ENCODE peak calls at places on chromosomes 12 and 14, in ten cellular contexts. P is activated gamma-delta T cell treated with anti-CD3 and anti-CD28 coated beads, Interleukin-2, amount 50 U/mL, for 16 hours; I is substantia nigra; H is activated CD4-positive, CD25-positive, alpha-beta regulatory T cell; A is NCI-H1417 treated with DMSO at 0.1 percent for 48 hours; X is ovary; M is EH; F is Caco-2; L is T-cell; N is A549. R is an unnamed sample.

GRCh38 chr14:80847093-80847492 is 94.4 kb downstream of the CEP128 start:
- DNase-seq in P (no peak), N (no peak), X (no peak), A (no peak), I (no peak), M (no peak), L (no peak), H (no peak), F (no peak), R (no peak)

GRCh38 chr14:58944226-58944769 is 244.2 kb upstream of the DAAM1 start:
- DNase-seq in M (no peak), X (no peak), I (no peak), F (peak; percentile 10), L (no peak), P (no peak), N (no peak), H (no peak), A (no peak), R (no peak)

GRCh38 chr14:96105921-96106441 is 66.8 kb downstream of the C14orf132 start:
- DNase-seq in H (no peak), P (no peak), F (no peak), A (no peak), L (no peak), N (no peak), I (no peak), X (no peak), M (no peak), R (no peak)

GRCh38 chr12:54591001-54591591 is 2.6 kb upstream of the PPP1R1A start:
- DNase-seq in L (no peak), N (no peak), H (no peak), X (no peak), F (no peak), M (peak; percentile 15), I (no peak), A (no peak), P (no peak), R (peak; percentile 67)

GRCh38 chr14:74604157-74604556 is 7.9 kb downstream of the LTBP2 start:
- DNase-seq in X (no peak), M (no peak), L (no peak), N (no peak), P (no peak), A (no peak), I (no peak), F (no peak), H (no peak), R (no peak)

GRCh38 chr12:21330682-21331253 is 3.9 kb downstream of the SLCO1A2 start:
- DNase-seq in A (no peak), I (no peak), X (no peak), N (no peak), L (no peak), H (no peak), M (no peak), P (no peak), F (peak; percentile 16), R (no peak)

GRCh38 chr12:78062781-78063180 is 232.1 kb downstream of the NAV3 start:
- DNase-seq in A (no peak), P (no peak), F (no peak), M (peak; percentile 68), N (no peak), L (no peak), X (peak; percentile 23), I (no peak), H (no peak), R (no peak)

GRCh38 chr12:69239922-69240624 is 704 bp downstream of the CPSF6 start:
- DNase-seq in M (peak; percentile 56), L (peak; percentile 47), N (peak; percentile 8), A (peak; percentile 17), H (peak; percentile 43), I (peak; percentile 27), P (peak; percentile 29), X (peak; percentile 68), F (peak; percentile 71), R (peak; percentile 79)

GRCh38 chr12:124861898-124862676 is 1.6 kb downstream of the SCARB1 start:
- DNase-seq in L (no peak), X (no peak), F (no peak), P (no peak), M (no peak), I (no peak), A (no peak), H (no peak), N (no peak), R (no peak)

GRCh38 chr14:63039800-63040380 is 5.4 kb downstream of the KCNH5 start:
- DNase-seq in L (no peak), I (no peak), H (no peak), F (peak; percentile 35), N (no peak), P (no peak), M (peak; percentile 22), A (peak; percentile 53), X (no peak), R (peak; percentile 59)

GRCh38 chr14:68380304-68380840 is 412.5 kb downstream of the ZFP36L1 start:
- DNase-seq in I (no peak), F (no peak), P (no peak), H (no peak), L (no peak), N (no peak), M (peak; percentile 49), A (no peak), X (no peak), R (no peak)

GRCh38 chr14:77458249-77458950 is 507 bp downstream of the AHSA1 start:
- DNase-seq in X (no peak), A (no peak), I (no peak), H (no peak), P (peak; percentile 5), N (peak; percentile 24), L (peak; percentile 9), M (peak; percentile 54), F (peak; percentile 42), R (peak; percentile 70)

GRCh38 chr14:22512106-22512814 is 76.8 kb downstream of the DAD1 start:
- DNase-seq in F (no peak), M (no peak), P (no peak), H (no peak), I (no peak), N (no peak), X (no peak), A (no peak), L (no peak), R (no peak)

GRCh38 chr12:100962086-100962712 is 167.6 kb downstream of the ANO4 start:
- DNase-seq in A (no peak), H (no peak), I (no peak), F (no peak), M (peak; percentile 40), L (no peak), N (no peak), P (no peak), X (no peak), R (no peak)

GRCh38 chr12:52119398-52120254 is 40.1 kb downstream of the SMIM41 start:
- DNase-seq in L (peak; percentile 22), A (peak; percentile 59), M (peak; percentile 17), N (peak; percentile 55), P (no peak), H (no peak), I (no peak), X (no peak), F (peak; percentile 88), R (peak; percentile 91)

GRCh38 chr14:50038398-50039119 is 77.8 kb downstream of the VCPKMT start:
- DNase-seq in A (no peak), H (no peak), N (peak; percentile 60), L (peak; percentile 19), F (no peak), X (no peak), M (peak; percentile 100), P (peak; percentile 27), I (no peak), R (peak; percentile 88)

GRCh38 chr14:20878695-20879094 is 12.5 kb upstream of the RNASE3 start:
- DNase-seq in P (no peak), X (no peak), N (no peak), A (no peak), H (no peak), F (no peak), I (no peak), M (no peak), L (no peak), R (no peak)

GRCh38 chr12:45192041-45192695 is 23.7 kb upstream of the ANO6 start:
- DNase-seq in F (peak; percentile 79), P (no peak), M (peak; percentile 85), A (no peak), N (peak; percentile 62), I (no peak), X (no peak), L (no peak), H (no peak), R (no peak)

GRCh38 chr12:49232940-49233841 is 31.7 kb upstream of the TUBA1C start:
- DNase-seq in M (peak; percentile 44), N (no peak), P (no peak), L (no peak), H (no peak), F (no peak), A (peak; percentile 89), I (peak; percentile 54), X (peak; percentile 63), R (peak; percentile 91)

GRCh38 chr14:81311128-81311527 is 89.0 kb downstream of the STON2 start:
- DNase-seq in N (no peak), P (no peak), H (no peak), L (no peak), F (no peak), A (no peak), I (no peak), M (no peak), X (no peak), R (no peak)

GRCh38 chr12:120508537-120508936 is 12.6 kb downstream of the DYNLL1 start:
- DNase-seq in L (no peak), A (no peak), I (no peak), F (peak; percentile 14), M (no peak), H (no peak), P (no peak), X (no peak), N (no peak), R (no peak)

GRCh38 chr12:132647858-132648257 is 29.3 kb downstream of the P2RX2 start:
- DNase-seq in A (no peak), L (no peak), P (no peak), F (no peak), N (no peak), X (no peak), M (no peak), H (no peak), I (no peak), R (no peak)

GRCh38 chr12:100382327-100382726 is 25.5 kb downstream of the SLC17A8 start:
- DNase-seq in L (no peak), I (no peak), F (no peak), P (no peak), N (no peak), X (no peak), A (no peak), M (peak; percentile 40), H (no peak), R (peak; percentile 25)

GRCh38 chr12:53482626-53483165 is 16.6 kb downstream of the MAP3K12 start:
- DNase-seq in H (no peak), L (no peak), M (no peak), P (no peak), I (no peak), N (no peak), F (no peak), X (peak; percentile 37), A (no peak), R (peak; percentile 60)

GRCh38 chr12:122067966-122068365 is 10.6 kb upstream of the MLXIP start:
- DNase-seq in X (no peak), L (no peak), M (peak; percentile 65), H (no peak), A (no peak), F (no peak), N (no peak), I (no peak), P (no peak), R (no peak)

GRCh38 chr12:31257784-31258183 is 68.2 kb downstream of the SINHCAF start:
- DNase-seq in H (no peak), X (no peak), F (no peak), L (no peak), I (no peak), N (no peak), M (no peak), A (no peak), P (no peak), R (no peak)

GRCh38 chr14:22434030-22434429 is 155.0 kb downstream of the DAD1 start:
- DNase-seq in P (no peak), H (no peak), X (no peak), F (no peak), I (no peak), M (no peak), A (no peak), L (no peak), N (no peak), R (no peak)

GRCh38 chr12:64780531-64781373 is 21.5 kb upstream of the GNS start:
- DNase-seq in I (no peak), L (peak; percentile 5), A (peak; percentile 37), N (peak; percentile 44), P (no peak), M (peak; percentile 21), F (peak; percentile 75), X (peak; percentile 54), H (no peak), R (peak; percentile 83)